ENCODE peak calls at places on chromosomes 3 and 15, in nine cellular contexts. N is Calu3; C is CD4-positive, alpha-beta T cell; R is thoracic aorta; T is stimulated activated CD8-positive, alpha-beta memory T cell treated with anti-CD3 and anti-CD28 coated beads, Interleukin-12 subunit alpha, Interleukin-12 subunit beta, amount 100 ng/mL, for 4 hours; S is H9; Z is IMR-90; A is neural crest cell; Q is mammary epithelial cell. H is an unnamed sample.
A peak's percentile ranks its signal among the peaks of the same experiment; 100 is the strongest.

GRCh38 chr3:12369598-12369997 is 80.7 kb downstream of the PPARG start:
- DNase-seq in A (no peak), S (no peak), T (no peak), Q (no peak), N (no peak), R (no peak), C (no peak), Z (no peak), H (no peak)

GRCh38 chr3:56917740-56918568 is 116.2 kb upstream of the ARHGEF3 start:
- DNase-seq in N (no peak), R (no peak), S (no peak), C (no peak), A (no peak), T (no peak), Z (no peak), Q (no peak), H (no peak)

GRCh38 chr3:31453430-31453829 is 79.3 kb upstream of the STT3B start:
- DNase-seq in A (no peak), C (no peak), N (no peak), R (no peak), Z (no peak), Q (no peak), S (no peak), T (no peak), H (no peak)

GRCh38 chr3:193116871-193117270 is 124.2 kb upstream of the PLAAT1 start:
- DNase-seq in R (no peak), A (no peak), Z (no peak), Q (no peak), T (no peak), C (no peak), N (no peak), S (no peak), H (no peak)

GRCh38 chr3:29168686-29169085 is 112.2 kb upstream of the RBMS3 start:
- DNase-seq in Q (no peak), T (no peak), R (no peak), N (no peak), S (no peak), C (no peak), Z (no peak), A (no peak), H (no peak)

GRCh38 chr15:78103406-78104118 is 11.2 kb downstream of the SH2D7 start:
- DNase-seq in S (no peak), Q (no peak), C (peak; percentile 49), R (no peak), T (peak; percentile 15), Z (no peak), N (no peak), A (no peak), H (no peak)

GRCh38 chr3:192122832-192123594 is 604.3 kb downstream of the FGF12 start:
- DNase-seq in S (no peak), Z (no peak), N (no peak), A (no peak), R (no peak), T (no peak), C (no peak), Q (no peak), H (peak; percentile 26)

GRCh38 chr3:100041328-100041749 is 73.0 kb downstream of the FILIP1L start:
- DNase-seq in A (no peak), Z (peak; percentile 91), Q (peak; percentile 75), T (no peak), S (no peak), N (no peak), C (no peak), R (no peak), H (peak; percentile 83)

GRCh38 chr3:66480666-66481065 is 20.2 kb downstream of the LRIG1 start:
- DNase-seq in T (no peak), N (no peak), S (no peak), Q (no peak), C (no peak), A (no peak), Z (peak; percentile 41), R (no peak), H (no peak)

GRCh38 chr3:161104561-161105551 is at the start of gene B3GALNT1:
- DNase-seq in A (peak; percentile 50), Z (peak; percentile 50), C (no peak), T (peak; percentile 2), Q (peak; percentile 39), S (peak; percentile 75), R (no peak), N (peak; percentile 81), H (no peak)

GRCh38 chr3:183815565-183815943 is 9.8 kb downstream of the MAP6D1 start:
- DNase-seq in R (no peak), Z (no peak), N (no peak), S (no peak), T (no peak), C (no peak), A (no peak), Q (no peak), H (no peak)

GRCh38 chr3:156787926-156788663 is 38.1 kb upstream of the LEKR1 start:
- DNase-seq in C (no peak), N (peak; percentile 17), Q (peak; percentile 97), A (no peak), T (no peak), Z (peak; percentile 97), S (no peak), R (no peak), H (peak; percentile 82)

GRCh38 chr15:81373996-81374395 is at the start of gene TMC3:
- DNase-seq in S (no peak), R (no peak), C (no peak), Q (no peak), T (no peak), N (no peak), Z (peak; percentile 3), A (no peak), H (peak; percentile 27)

GRCh38 chr15:33008284-33009011 is 186.1 kb downstream of the FMN1 start:
- DNase-seq in S (no peak), R (no peak), N (no peak), T (no peak), Z (peak; percentile 81), Q (no peak), C (no peak), A (no peak), H (no peak)

GRCh38 chr3:152314677-152315353 is 46.1 kb downstream of the MBNL1 start:
- DNase-seq in Z (no peak), C (no peak), T (no peak), S (no peak), Q (no peak), A (no peak), N (no peak), R (no peak), H (no peak)

GRCh38 chr3:195557327-195557726 is 14.2 kb upstream of the PPP1R2 start:
- DNase-seq in C (no peak), Z (no peak), R (no peak), T (no peak), N (no peak), A (no peak), S (no peak), Q (no peak), H (no peak)

GRCh38 chr3:46541856-46542255 is 24.2 kb downstream of the LRRC2 start:
- DNase-seq in T (no peak), S (no peak), Z (no peak), C (no peak), A (no peak), R (no peak), Q (no peak), N (no peak), H (no peak)

GRCh38 chr3:186440850-186441249 is 78.8 kb upstream of the DGKG start:
- DNase-seq in N (no peak), C (no peak), T (no peak), Q (no peak), Z (no peak), R (no peak), S (no peak), A (no peak), H (no peak)

GRCh38 chr15:78906310-78906608 is 33.6 kb downstream of the MORF4L1 start:
- DNase-seq in S (no peak), T (no peak), Q (peak; percentile 19), N (peak; percentile 51), R (peak; percentile 65), A (no peak), Z (peak; percentile 90), C (no peak), H (peak; percentile 76)

H was measured in epithelial cell of proximal tubule.